ENCODE peak calls at places on chromosomes 3 and 15, in ten cellular contexts. One of them, this sample, is unnamed.

GRCh38 chr15:51227967-51228783 is 110.2 kb downstream of the CYP19A1 start:
- DNase-seq in lower lobe of right lung: no peak
- DNase-seq in PC-3: peak; percentile 52
- DNase-seq in CD4-positive, CD25-positive, alpha-beta regulatory T cell: no peak
- DNase-seq in upper lobe of right lung: no peak
- DNase-seq in neural progenitor cell: no peak
- DNase-seq in trophoblast cell: peak; percentile 15
- DNase-seq in pancreas: no peak
- DNase-seq in GM23248: peak; percentile 96
- DNase-seq in right atrium auricular region: peak; percentile 61
- DNase-seq in this sample: peak; percentile 29

GRCh38 chr3:87191175-87191574 is 35.9 kb upstream of the CHMP2B start:
- DNase-seq in lower lobe of right lung: no peak
- DNase-seq in PC-3: no peak
- DNase-seq in CD4-positive, CD25-positive, alpha-beta regulatory T cell: no peak
- DNase-seq in upper lobe of right lung: no peak
- DNase-seq in neural progenitor cell: no peak
- DNase-seq in trophoblast cell: no peak
- DNase-seq in pancreas: no peak
- DNase-seq in GM23248: peak; percentile 64
- DNase-seq in right atrium auricular region: no peak
- DNase-seq in this sample: no peak

GRCh38 chr15:78097667-78098066 is 5.3 kb downstream of the SH2D7 start:
- DNase-seq in lower lobe of right lung: no peak
- DNase-seq in PC-3: no peak
- DNase-seq in CD4-positive, CD25-positive, alpha-beta regulatory T cell: no peak
- DNase-seq in upper lobe of right lung: peak; percentile 40
- DNase-seq in neural progenitor cell: no peak
- DNase-seq in trophoblast cell: no peak
- DNase-seq in pancreas: no peak
- DNase-seq in GM23248: no peak
- DNase-seq in right atrium auricular region: no peak
- DNase-seq in this sample: no peak

GRCh38 chr3:13866406-13866965 is 13.4 kb downstream of the WNT7A start:
- DNase-seq in lower lobe of right lung: no peak
- DNase-seq in PC-3: no peak
- DNase-seq in CD4-positive, CD25-positive, alpha-beta regulatory T cell: no peak
- DNase-seq in upper lobe of right lung: no peak
- DNase-seq in neural progenitor cell: no peak
- DNase-seq in trophoblast cell: no peak
- DNase-seq in pancreas: no peak
- DNase-seq in GM23248: no peak
- DNase-seq in right atrium auricular region: no peak
- DNase-seq in this sample: peak; percentile 56

GRCh38 chr3:120147072-120147871 is 53.0 kb upstream of the GSK3B start:
- DNase-seq in lower lobe of right lung: no peak
- DNase-seq in PC-3: peak; percentile 85
- DNase-seq in CD4-positive, CD25-positive, alpha-beta regulatory T cell: peak; percentile 26
- DNase-seq in upper lobe of right lung: no peak
- DNase-seq in neural progenitor cell: peak; percentile 19
- DNase-seq in trophoblast cell: peak; percentile 75
- DNase-seq in pancreas: peak; percentile 7
- DNase-seq in GM23248: no peak
- DNase-seq in right atrium auricular region: no peak
- DNase-seq in this sample: peak; percentile 72

GRCh38 chr3:37967252-37967881 is 23.2 kb upstream of the VILL start:
- DNase-seq in lower lobe of right lung: peak; percentile 74
- DNase-seq in PC-3: peak; percentile 76
- DNase-seq in CD4-positive, CD25-positive, alpha-beta regulatory T cell: peak; percentile 19
- DNase-seq in upper lobe of right lung: peak; percentile 79
- DNase-seq in neural progenitor cell: peak; percentile 78
- DNase-seq in trophoblast cell: peak; percentile 74
- DNase-seq in pancreas: peak; percentile 39
- DNase-seq in GM23248: peak; percentile 80
- DNase-seq in right atrium auricular region: peak; percentile 75
- DNase-seq in this sample: peak; percentile 37

GRCh38 chr3:99999541-99999940 is 114.8 kb downstream of the FILIP1L start:
- DNase-seq in lower lobe of right lung: no peak
- DNase-seq in PC-3: no peak
- DNase-seq in CD4-positive, CD25-positive, alpha-beta regulatory T cell: no peak
- DNase-seq in upper lobe of right lung: no peak
- DNase-seq in neural progenitor cell: no peak
- DNase-seq in trophoblast cell: no peak
- DNase-seq in pancreas: no peak
- DNase-seq in GM23248: peak; percentile 58
- DNase-seq in right atrium auricular region: no peak
- DNase-seq in this sample: no peak

GRCh38 chr3:48655586-48655985 is 7.1 kb downstream of the CELSR3 start:
- DNase-seq in lower lobe of right lung: peak; percentile 67
- DNase-seq in PC-3: no peak
- DNase-seq in CD4-positive, CD25-positive, alpha-beta regulatory T cell: peak; percentile 41
- DNase-seq in upper lobe of right lung: no peak
- DNase-seq in neural progenitor cell: no peak
- DNase-seq in trophoblast cell: no peak
- DNase-seq in pancreas: no peak
- DNase-seq in GM23248: peak; percentile 18
- DNase-seq in right atrium auricular region: no peak
- DNase-seq in this sample: no peak

GRCh38 chr3:47583320-47584075 is 4.8 kb upstream of the CSPG5 start:
- DNase-seq in lower lobe of right lung: no peak
- DNase-seq in PC-3: no peak
- DNase-seq in CD4-positive, CD25-positive, alpha-beta regulatory T cell: no peak
- DNase-seq in upper lobe of right lung: no peak
- DNase-seq in neural progenitor cell: no peak
- DNase-seq in trophoblast cell: peak; percentile 18
- DNase-seq in pancreas: no peak
- DNase-seq in GM23248: peak; percentile 24
- DNase-seq in right atrium auricular region: no peak
- DNase-seq in this sample: no peak

GRCh38 chr15:52656412-52656811 is 22.8 kb downstream of the ATOSA start:
- DNase-seq in lower lobe of right lung: no peak
- DNase-seq in PC-3: no peak
- DNase-seq in CD4-positive, CD25-positive, alpha-beta regulatory T cell: no peak
- DNase-seq in upper lobe of right lung: no peak
- DNase-seq in neural progenitor cell: no peak
- DNase-seq in trophoblast cell: no peak
- DNase-seq in pancreas: no peak
- DNase-seq in GM23248: no peak
- DNase-seq in right atrium auricular region: no peak
- DNase-seq in this sample: no peak

GRCh38 chr15:79425591-79426295 is 6.4 kb upstream of the MINAR1 start:
- DNase-seq in lower lobe of right lung: no peak
- DNase-seq in PC-3: no peak
- DNase-seq in CD4-positive, CD25-positive, alpha-beta regulatory T cell: no peak
- DNase-seq in upper lobe of right lung: no peak
- DNase-seq in neural progenitor cell: no peak
- DNase-seq in trophoblast cell: no peak
- DNase-seq in pancreas: no peak
- DNase-seq in GM23248: no peak
- DNase-seq in right atrium auricular region: no peak
- DNase-seq in this sample: no peak

GRCh38 chr15:40854161-40854560 is 10.3 kb downstream of the SPINT1 start:
- DNase-seq in lower lobe of right lung: no peak
- DNase-seq in PC-3: no peak
- DNase-seq in CD4-positive, CD25-positive, alpha-beta regulatory T cell: no peak
- DNase-seq in upper lobe of right lung: no peak
- DNase-seq in neural progenitor cell: no peak
- DNase-seq in trophoblast cell: no peak
- DNase-seq in pancreas: no peak
- DNase-seq in GM23248: no peak
- DNase-seq in right atrium auricular region: no peak
- DNase-seq in this sample: no peak

GRCh38 chr3:157508461-157508860 is 5.2 kb upstream of the VEPH1 start:
- DNase-seq in lower lobe of right lung: no peak
- DNase-seq in PC-3: no peak
- DNase-seq in CD4-positive, CD25-positive, alpha-beta regulatory T cell: no peak
- DNase-seq in upper lobe of right lung: no peak
- DNase-seq in neural progenitor cell: no peak
- DNase-seq in trophoblast cell: no peak
- DNase-seq in pancreas: no peak
- DNase-seq in GM23248: no peak
- DNase-seq in right atrium auricular region: no peak
- DNase-seq in this sample: no peak

GRCh38 chr3:45145223-45145622 is 955 bp downstream of the CDCP1 start:
- DNase-seq in lower lobe of right lung: no peak
- DNase-seq in PC-3: peak; percentile 47
- DNase-seq in CD4-positive, CD25-positive, alpha-beta regulatory T cell: no peak
- DNase-seq in upper lobe of right lung: no peak
- DNase-seq in neural progenitor cell: no peak
- DNase-seq in trophoblast cell: no peak
- DNase-seq in pancreas: peak; percentile 32
- DNase-seq in GM23248: no peak
- DNase-seq in right atrium auricular region: no peak
- DNase-seq in this sample: no peak

GRCh38 chr3:13475871-13476590 is 4.1 kb upstream of the HDAC11 start:
- DNase-seq in lower lobe of right lung: no peak
- DNase-seq in PC-3: peak; percentile 67
- DNase-seq in CD4-positive, CD25-positive, alpha-beta regulatory T cell: no peak
- DNase-seq in upper lobe of right lung: peak; percentile 52
- DNase-seq in neural progenitor cell: no peak
- DNase-seq in trophoblast cell: peak; percentile 82
- DNase-seq in pancreas: no peak
- DNase-seq in GM23248: peak; percentile 30
- DNase-seq in right atrium auricular region: no peak
- DNase-seq in this sample: no peak

GRCh38 chr3:187945374-187945773 is 200.1 kb upstream of the BCL6 start:
- DNase-seq in lower lobe of right lung: no peak
- DNase-seq in PC-3: no peak
- DNase-seq in CD4-positive, CD25-positive, alpha-beta regulatory T cell: no peak
- DNase-seq in upper lobe of right lung: no peak
- DNase-seq in neural progenitor cell: no peak
- DNase-seq in trophoblast cell: no peak
- DNase-seq in pancreas: no peak
- DNase-seq in GM23248: no peak
- DNase-seq in right atrium auricular region: no peak
- DNase-seq in this sample: no peak

GRCh38 chr3:129513705-129514104 is 14.7 kb upstream of the RHO start:
- DNase-seq in lower lobe of right lung: no peak
- DNase-seq in PC-3: no peak
- DNase-seq in CD4-positive, CD25-positive, alpha-beta regulatory T cell: no peak
- DNase-seq in upper lobe of right lung: peak; percentile 58
- DNase-seq in neural progenitor cell: no peak
- DNase-seq in trophoblast cell: no peak
- DNase-seq in pancreas: no peak
- DNase-seq in GM23248: no peak
- DNase-seq in right atrium auricular region: no peak
- DNase-seq in this sample: no peak

GRCh38 chr3:123546133-123546755 is 38.6 kb downstream of the HACD2 start:
- DNase-seq in lower lobe of right lung: no peak
- DNase-seq in PC-3: peak; percentile 68
- DNase-seq in CD4-positive, CD25-positive, alpha-beta regulatory T cell: no peak
- DNase-seq in upper lobe of right lung: no peak
- DNase-seq in neural progenitor cell: no peak
- DNase-seq in trophoblast cell: no peak
- DNase-seq in pancreas: no peak
- DNase-seq in GM23248: peak; percentile 58
- DNase-seq in right atrium auricular region: no peak
- DNase-seq in this sample: no peak

GRCh38 chr3:55185380-55185779 is 257.5 kb upstream of the LRTM1 start:
- DNase-seq in lower lobe of right lung: no peak
- DNase-seq in PC-3: no peak
- DNase-seq in CD4-positive, CD25-positive, alpha-beta regulatory T cell: no peak
- DNase-seq in upper lobe of right lung: no peak
- DNase-seq in neural progenitor cell: no peak
- DNase-seq in trophoblast cell: peak; percentile 56
- DNase-seq in pancreas: no peak
- DNase-seq in GM23248: peak; percentile 81
- DNase-seq in right atrium auricular region: no peak
- DNase-seq in this sample: no peak

GRCh38 chr3:121443456-121443855 is 102.3 kb downstream of the POLQ start:
- DNase-seq in lower lobe of right lung: no peak
- DNase-seq in PC-3: no peak
- DNase-seq in CD4-positive, CD25-positive, alpha-beta regulatory T cell: no peak
- DNase-seq in upper lobe of right lung: no peak
- DNase-seq in neural progenitor cell: no peak
- DNase-seq in trophoblast cell: no peak
- DNase-seq in pancreas: no peak
- DNase-seq in GM23248: no peak
- DNase-seq in right atrium auricular region: no peak
- DNase-seq in this sample: no peak
- H3K9me3 ChIP-seq in lower lobe of right lung: no peaks in the 10 kb centered on the region
- H3K9me3 ChIP-seq in PC-3: no peaks in the 10 kb centered on the region
- H3K9me3 ChIP-seq in CD4-positive, CD25-positive, alpha-beta regulatory T cell: no peaks in the 10 kb centered on the region
- H3K9me3 ChIP-seq in upper lobe of right lung: no peaks in the 10 kb centered on the region
- H3K9me3 ChIP-seq in neural progenitor cell: no peaks in the 10 kb centered on the region
- H3K9me3 ChIP-seq in trophoblast cell: no peaks in the 10 kb centered on the region
- H3K9me3 ChIP-seq in pancreas: no peaks in the 10 kb centered on the region
- H3K9me3 ChIP-seq in GM23248: no peaks in the 10 kb centered on the region
- H3K9me3 ChIP-seq in right atrium auricular region: no peaks in the 10 kb centered on the region
- H3K9me3 ChIP-seq in this sample: no peaks in the 10 kb centered on the region

GRCh38 chr3:16103472-16103871 is 71.0 kb upstream of the GALNT15 start:
- DNase-seq in lower lobe of right lung: no peak
- DNase-seq in PC-3: no peak
- DNase-seq in CD4-positive, CD25-positive, alpha-beta regulatory T cell: no peak
- DNase-seq in upper lobe of right lung: no peak
- DNase-seq in neural progenitor cell: no peak
- DNase-seq in trophoblast cell: peak; percentile 46
- DNase-seq in pancreas: no peak
- DNase-seq in GM23248: peak; percentile 90
- DNase-seq in right atrium auricular region: no peak
- DNase-seq in this sample: no peak
- H3K27ac ChIP-seq in lower lobe of right lung: peak overlapping the region; percentile 19
- H3K27ac ChIP-seq in PC-3: peak overlapping the region; percentile 97
- H3K27ac ChIP-seq in CD4-positive, CD25-positive, alpha-beta regulatory T cell: no peak overlapping the region
- H3K27ac ChIP-seq in upper lobe of right lung: peak overlapping the region; percentile 61
- H3K27ac ChIP-seq in neural progenitor cell: no peak overlapping the region
- H3K27ac ChIP-seq in trophoblast cell: no peak overlapping the region
- H3K27ac ChIP-seq in pancreas: no peak overlapping the region
- H3K27ac ChIP-seq in GM23248: peak overlapping the region; percentile 90
- H3K27ac ChIP-seq in right atrium auricular region: peak overlapping the region; percentile 57
- H3K27ac ChIP-seq in this sample: no peak overlapping the region

DNA sequence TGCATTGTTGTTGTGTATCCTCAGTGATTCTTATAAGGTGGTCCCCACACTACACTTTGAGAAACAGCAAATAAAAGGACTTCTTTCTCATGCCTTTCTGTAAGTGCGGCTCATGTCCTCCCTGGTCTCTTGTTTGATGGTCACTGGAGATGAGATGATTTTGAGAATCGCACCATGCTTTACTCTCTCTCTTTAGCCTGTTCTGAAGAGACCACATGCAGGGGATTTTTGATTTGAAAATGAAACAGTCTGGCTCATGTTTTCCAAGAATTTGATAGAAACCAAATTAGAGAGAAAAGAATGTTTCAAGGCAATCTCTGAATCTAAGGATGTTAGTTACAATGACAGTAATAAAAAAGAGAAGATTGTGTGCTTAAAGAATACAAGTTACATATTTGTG is 18.0 kb downstream of the CLDN11 start:
- DNase-seq in lower lobe of right lung: no peak
- DNase-seq in PC-3: no peak
- DNase-seq in CD4-positive, CD25-positive, alpha-beta regulatory T cell: no peak
- DNase-seq in upper lobe of right lung: no peak
- DNase-seq in neural progenitor cell: no peak
- DNase-seq in trophoblast cell: no peak
- DNase-seq in pancreas: no peak
- DNase-seq in GM23248: no peak
- DNase-seq in right atrium auricular region: no peak
- DNase-seq in this sample: no peak
- H3K4me3 ChIP-seq in lower lobe of right lung: no peak overlapping the region
- H3K4me3 ChIP-seq in PC-3: no peak overlapping the region
- H3K4me3 ChIP-seq in CD4-positive, CD25-positive, alpha-beta regulatory T cell: no peak overlapping the region
- H3K4me3 ChIP-seq in upper lobe of right lung: no peak overlapping the region
- H3K4me3 ChIP-seq in neural progenitor cell: no peak overlapping the region
- H3K4me3 ChIP-seq in trophoblast cell: no peak overlapping the region
- H3K4me3 ChIP-seq in pancreas: no peak overlapping the region
- H3K4me3 ChIP-seq in GM23248: no peak overlapping the region
- H3K4me3 ChIP-seq in right atrium auricular region: no peak overlapping the region
- H3K4me3 ChIP-seq in this sample: no peak overlapping the region

GRCh38 chr15:25237291-25237978 is 201.4 kb downstream of the UBE3A start:
- DNase-seq in lower lobe of right lung: peak; percentile 19
- DNase-seq in PC-3: no peak
- DNase-seq in CD4-positive, CD25-positive, alpha-beta regulatory T cell: no peak
- DNase-seq in upper lobe of right lung: peak; percentile 31
- DNase-seq in neural progenitor cell: no peak
- DNase-seq in trophoblast cell: no peak
- DNase-seq in pancreas: no peak
- DNase-seq in GM23248: no peak
- DNase-seq in right atrium auricular region: no peak
- DNase-seq in this sample: no peak
- H3K9me3 ChIP-seq in lower lobe of right lung: no peaks in the 10 kb centered on the region
- H3K9me3 ChIP-seq in PC-3: peaks cover 4% of the 10 kb centered on the region
- H3K9me3 ChIP-seq in CD4-positive, CD25-positive, alpha-beta regulatory T cell: peaks cover 69% of the 10 kb centered on the region
- H3K9me3 ChIP-seq in upper lobe of right lung: no peaks in the 10 kb centered on the region
- H3K9me3 ChIP-seq in neural progenitor cell: no peaks in the 10 kb centered on the region
- H3K9me3 ChIP-seq in trophoblast cell: peaks cover 93% of the 10 kb centered on the region
- H3K9me3 ChIP-seq in pancreas: no peaks in the 10 kb centered on the region
- H3K9me3 ChIP-seq in GM23248: no peaks in the 10 kb centered on the region
- H3K9me3 ChIP-seq in right atrium auricular region: no peaks in the 10 kb centered on the region
- H3K9me3 ChIP-seq in this sample: no peaks in the 10 kb centered on the region